ENCODE peak calls at places on chromosomes 13 and 19, in four cellular contexts. Z is GM12878, A is H1, Y is HepG2. E is an unnamed sample.

GRCh38 chr19:1000095-1000494 is at the start of gene GRIN3B:
- DNase-seq in Z (no peak), Y (peak), A (peak), E (peak)

GRCh38 chr19:14561832-14562351 is 10.0 kb downstream of the NDUFB7 start:
- DNase-seq in A (no peak), Z (no peak), Y (no peak), E (no peak)

GRCh38 chr19:5150902-5151741 is 182.2 kb downstream of the KDM4B start:
- DNase-seq in Y (no peak), Z (no peak), A (peak), E (no peak)

GRCh38 chr13:60627071-60627686 is 230.2 kb downstream of the TDRD3 start:
- DNase-seq in Z (no peak), A (peak), Y (peak), E (peak)

GRCh38 chr13:105147481-105147880 is 1388.0 kb downstream of the EFNB2 start:
- DNase-seq in Z (no peak), Y (no peak), A (no peak), E (no peak)

GRCh38 chr19:50701367-50701985 is 18.1 kb downstream of the SHANK1 start:
- DNase-seq in Y (no peak), Z (no peak), A (no peak), E (no peak)

GRCh38 chr19:50795665-50796073 is 5.5 kb downstream of the ACP4 start:
- DNase-seq in Y (no peak), Z (no peak), A (no peak), E (no peak)

GRCh38 chr19:13023666-13024065 is 28.4 kb downstream of the NFIX start:
- DNase-seq in A (no peak), Z (no peak), Y (no peak), E (no peak)

GRCh38 chr19:5038631-5039271 is 69.8 kb downstream of the KDM4B start:
- DNase-seq in A (peak), Z (no peak), Y (peak), E (peak)

GRCh38 chr13:18943721-18944391 is 237.8 kb downstream of the TUBA3C start:
- DNase-seq in Z (no peak), A (no peak), Y (no peak), E (no peak)

GRCh38 chr13:110319774-110320509 is 12.9 kb downstream of the COL4A2 start:
- DNase-seq in Y (no peak), Z (no peak), A (no peak), E (no peak)

DNA sequence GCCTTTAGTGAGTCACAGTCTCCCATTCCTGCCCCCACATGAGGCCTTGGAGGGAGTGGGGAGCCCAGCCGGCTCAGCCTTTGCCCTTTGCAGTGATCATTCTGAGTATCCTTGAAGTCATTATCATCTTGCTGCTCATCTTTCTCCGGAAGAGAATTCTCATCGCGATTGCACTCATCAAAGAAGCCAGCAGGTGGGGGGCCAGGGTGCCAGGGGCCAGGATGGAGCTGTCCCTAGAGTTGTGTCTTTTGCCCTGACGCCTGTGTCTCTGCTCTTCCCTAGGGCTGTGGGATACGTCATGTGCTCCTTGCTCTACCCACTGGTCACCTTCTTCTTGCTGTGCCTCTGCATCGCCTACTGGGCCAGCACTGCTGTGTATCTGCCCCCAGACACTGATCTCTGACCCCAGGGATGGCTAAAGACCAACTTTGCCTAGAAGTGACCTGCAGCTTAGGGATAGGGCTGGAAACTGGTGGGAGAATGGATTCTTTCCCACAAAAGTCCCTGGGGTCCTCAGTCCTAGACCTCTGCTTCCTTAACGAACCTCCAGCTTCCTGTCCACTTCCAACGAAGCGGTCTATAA is 9.6 kb downstream of the SLC44A2 start:
- DNase-seq in Y (no peak), A (no peak), Z (no peak), E (no peak)
- TF ChIP-seq TAF1 in Y (no peak), A (no peak), Z (no peak), E (no peak)

DNA sequence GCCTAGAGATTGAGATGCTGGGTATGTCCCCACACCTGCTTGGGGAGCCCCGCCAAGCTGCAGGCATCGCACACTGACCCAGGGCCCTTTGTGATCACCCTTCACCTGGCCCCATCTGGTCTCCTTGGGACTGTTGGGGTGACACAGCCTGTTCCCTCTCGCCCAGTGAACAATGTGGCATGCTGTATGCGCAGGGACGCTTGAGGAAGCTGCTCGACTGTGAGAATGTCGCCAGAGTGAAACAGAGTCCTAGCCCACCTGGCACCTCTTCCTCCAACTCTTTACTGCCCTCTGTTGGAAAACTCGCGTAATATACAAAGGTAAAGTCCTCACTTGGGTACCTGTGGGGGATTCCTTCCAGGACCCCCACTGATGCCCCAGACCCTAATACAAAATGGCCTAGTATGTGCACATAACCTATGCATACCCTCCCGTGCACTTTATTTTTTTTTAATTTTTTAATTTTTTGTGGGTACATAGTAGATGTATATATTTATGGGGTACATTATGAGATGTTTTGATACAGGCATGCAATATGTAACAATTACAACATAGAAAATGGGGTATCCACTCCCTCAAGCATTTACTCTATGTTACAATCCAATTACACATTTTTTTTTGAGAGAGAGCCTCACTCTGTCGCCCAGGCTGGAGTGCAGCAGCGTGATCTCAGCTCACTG is 9.0 kb downstream of the BLOC1S3 start:
- DNase-seq in A (peak), Z (no peak), Y (peak), E (peak)
- TF ChIP-seq CHD2 in A (no peak), Z (no peak), Y (no peak), E (no peak)

DNA sequence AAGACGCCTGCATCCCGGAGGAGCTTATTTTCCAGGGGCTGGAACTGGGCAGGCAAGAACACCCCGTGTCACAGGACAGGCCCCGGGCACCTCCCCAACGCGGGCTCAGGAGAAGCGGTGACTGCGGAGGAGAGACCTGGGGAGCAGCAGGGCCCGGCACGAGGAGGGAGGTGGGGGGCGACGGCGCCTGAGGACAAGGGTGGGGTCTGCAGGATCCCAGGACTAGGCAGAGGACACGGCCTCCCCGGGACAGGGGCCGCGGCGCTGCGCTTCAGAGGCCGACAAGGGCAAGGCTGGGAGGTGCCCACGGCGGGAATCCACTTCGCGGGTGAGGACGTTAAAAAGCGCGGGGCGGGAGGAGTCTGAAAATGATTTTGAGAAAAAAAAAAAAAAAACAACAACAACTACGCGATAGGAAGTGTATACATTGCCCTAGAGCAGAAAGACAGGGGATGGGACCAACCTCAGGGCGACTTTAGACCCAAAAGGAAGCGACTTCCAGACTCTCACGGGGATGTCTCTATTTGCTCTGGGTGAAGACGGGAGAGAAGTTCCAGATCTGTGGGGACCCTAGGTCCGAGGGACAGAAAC is 44.9 kb downstream of the ZNF611 start:
- DNase-seq in Z (no peak), Y (no peak), A (peak), E (peak)
- TF ChIP-seq HDAC2 in Z (no peak), Y (no peak), A (no peak), E (no peak)

GRCh38 chr19:54230031-54230430 is 7.2 kb upstream of the LILRB3 start:
- DNase-seq in A (no peak), Y (no peak), Z (no peak), E (no peak)

GRCh38 chr19:54231077-54231931 is 8.5 kb upstream of the LILRB3 start:
- DNase-seq in A (peak), Z (no peak), Y (peak), E (peak)

GRCh38 chr19:54233941-54234340 is 8.6 kb downstream of the LILRA6 start:
- DNase-seq in Y (no peak), Z (no peak), A (no peak), E (no peak)

GRCh38 chr19:54229146-54229545 is 6.3 kb upstream of the LILRB3 start:
- DNase-seq in Z (no peak), A (no peak), Y (no peak), E (no peak)

GRCh38 chr19:54232552-54232934 is 9.7 kb upstream of the LILRB3 start:
- DNase-seq in Y (peak), Z (no peak), A (no peak), E (no peak)
- TF ChIP-seq TAF1 in Y (no peak), Z (no peak), A (no peak), E (no peak)

E was measured in K562.